ENCODE peak calls at places on chromosomes 6 and 20, in four cellular contexts. P, S, N and D are unnamed samples. For H3K9me3, the result is how much of the 10 kb centered on the place peaks cover.

GRCh38 chr6:111830003-111830402 is 43.2 kb downstream of the FYN start:
- DNase-seq in P (no peak), S (no peak), N (no peak), D (no peak)

GRCh38 chr20:58691773-58692578 is 624 bp upstream of the NPEPL1 start:
- DNase-seq in P (peak), S (peak), N (no peak), D (peak)

GRCh38 chr20:19986419-19986818 is 30.7 kb upstream of the NAA20 start:
- DNase-seq in P (no peak), S (no peak), N (no peak), D (no peak)

GRCh38 chr6:115945306-115945705 is 115.4 kb downstream of the FRK start:
- DNase-seq in P (no peak), S (no peak), N (no peak), D (no peak)

GRCh38 chr20:8057871-8058270 is 38.3 kb upstream of the TMX4 start:
- DNase-seq in P (no peak), S (no peak), N (no peak), D (no peak)

GRCh38 chr6:151679081-151679480 is 128.4 kb upstream of the ESR1 start:
- DNase-seq in P (peak), S (peak), N (no peak), D (no peak)

GRCh38 chr6:43838276-43839036 is 68.4 kb downstream of the VEGFA start:
- DNase-seq in P (peak), S (peak), N (no peak), D (peak)

GRCh38 chr6:68189217-68189616 is 445.9 kb upstream of the ADGRB3 start:
- DNase-seq in P (no peak), S (no peak), N (no peak), D (no peak)

GRCh38 chr6:16130437-16130891 is 1.6 kb downstream of the MYLIP start:
- DNase-seq in P (no peak), S (no peak), N (no peak), D (peak)

GRCh38 chr6:157631388-157631787 is 191.7 kb upstream of the SNX9 start:
- DNase-seq in P (no peak), S (peak), N (no peak), D (no peak)

GRCh38 chr20:19947611-19948264 is 69.4 kb upstream of the NAA20 start:
- DNase-seq in P (no peak), S (no peak), N (no peak), D (no peak)

GRCh38 chr6:39061182-39061581 is 12.6 kb downstream of the GLP1R start:
- DNase-seq in P (no peak), S (no peak), N (no peak), D (no peak)

GRCh38 chr6:144353871-144354314 is 68.8 kb downstream of the UTRN start:
- DNase-seq in P (no peak), S (no peak), N (no peak), D (no peak)

GRCh38 chr6:27216874-27217273 is 30.6 kb upstream of the PRSS16 start:
- DNase-seq in P (no peak), S (no peak), N (no peak), D (no peak)
- H3K9me3 ChIP-seq in P (under half), S (under half), N (under half), D (under half)

GRCh38 chr6:170227996-170228550 is 62.8 kb downstream of the DLL1 start:
- DNase-seq in P (no peak), S (no peak), N (no peak), D (no peak)

GRCh38 chr6:170224694-170225660 is 65.9 kb downstream of the DLL1 start:
- DNase-seq in P (no peak), S (peak), N (no peak), D (no peak)

GRCh38 chr6:170227521-170227983 is 63.3 kb downstream of the DLL1 start:
- DNase-seq in P (no peak), S (no peak), N (no peak), D (no peak)

GRCh38 chr6:170225852-170226417 is 64.9 kb downstream of the DLL1 start:
- DNase-seq in P (peak), S (no peak), N (no peak), D (no peak)

GRCh38 chr6:170226647-170227046 is 64.2 kb downstream of the DLL1 start:
- DNase-seq in P (no peak), S (no peak), N (no peak), D (no peak)
- H3K9me3 ChIP-seq in P (under half), S (under half), N (under half), D (under half)

GRCh38 chr6:66558189-66558588 is 851.2 kb upstream of the EYS start:
- DNase-seq in P (no peak), S (no peak), N (no peak), D (no peak)
- H3K9me3 ChIP-seq in P (under half), S (under half), N (under half), D (under half)

GRCh38 chr6:80522556-80522955 is 416.1 kb downstream of the BCKDHB start:
- DNase-seq in P (no peak), S (no peak), N (no peak), D (no peak)
- H3K9me3 ChIP-seq in P (under half), S (under half), N (under half), D (under half)